ENCODE peak calls at places on chromosomes 11 and 22, in five cellular contexts. One of them, this sample, is unnamed.

GRCh38 chr22:29299136-29299900 is 7.1 kb upstream of the GAS2L1 start:
- DNase-seq in heart right ventricle: no peak
- DNase-seq in nephron progenitor cell: no peak
- DNase-seq in stimulated activated CD4-positive, alpha-beta T cell treated with anti-CD3 and anti-CD28 coated beads, TNF-alpha, amount 100 ng/mL, for 48 hours: no peak
- DNase-seq in HEK293T: no peak
- DNase-seq in this sample: no peak

GRCh38 chr11:57167125-57167839 is 14.5 kb upstream of the LRRC55 start:
- DNase-seq in heart right ventricle: no peak
- DNase-seq in nephron progenitor cell: no peak
- DNase-seq in stimulated activated CD4-positive, alpha-beta T cell treated with anti-CD3 and anti-CD28 coated beads, TNF-alpha, amount 100 ng/mL, for 48 hours: no peak
- DNase-seq in HEK293T: no peak
- DNase-seq in this sample: no peak

GRCh38 chr22:37843746-37844089 is 416 bp downstream of the ANKRD54 start:
- DNase-seq in heart right ventricle: peak; percentile 30
- DNase-seq in nephron progenitor cell: no peak
- DNase-seq in stimulated activated CD4-positive, alpha-beta T cell treated with anti-CD3 and anti-CD28 coated beads, TNF-alpha, amount 100 ng/mL, for 48 hours: no peak
- DNase-seq in HEK293T: peak; percentile 67
- DNase-seq in this sample: no peak

GRCh38 chr11:27472398-27473016 is at the start of gene LGR4:
- DNase-seq in heart right ventricle: peak; percentile 94
- DNase-seq in nephron progenitor cell: peak; percentile 90
- DNase-seq in stimulated activated CD4-positive, alpha-beta T cell treated with anti-CD3 and anti-CD28 coated beads, TNF-alpha, amount 100 ng/mL, for 48 hours: peak; percentile 51
- DNase-seq in HEK293T: peak; percentile 91
- DNase-seq in this sample: peak; percentile 96

GRCh38 chr11:103812680-103813079 is 223.8 kb upstream of the DDI1 start:
- DNase-seq in heart right ventricle: no peak
- DNase-seq in nephron progenitor cell: no peak
- DNase-seq in stimulated activated CD4-positive, alpha-beta T cell treated with anti-CD3 and anti-CD28 coated beads, TNF-alpha, amount 100 ng/mL, for 48 hours: no peak
- DNase-seq in HEK293T: no peak
- DNase-seq in this sample: no peak

GRCh38 chr11:81070948-81071347 is 1630.1 kb upstream of the TENM4 start:
- DNase-seq in heart right ventricle: no peak
- DNase-seq in nephron progenitor cell: no peak
- DNase-seq in stimulated activated CD4-positive, alpha-beta T cell treated with anti-CD3 and anti-CD28 coated beads, TNF-alpha, amount 100 ng/mL, for 48 hours: no peak
- DNase-seq in HEK293T: no peak
- DNase-seq in this sample: no peak

GRCh38 chr11:68508425-68508824 is 47.9 kb downstream of the PPP6R3 start:
- DNase-seq in heart right ventricle: no peak
- DNase-seq in nephron progenitor cell: no peak
- DNase-seq in stimulated activated CD4-positive, alpha-beta T cell treated with anti-CD3 and anti-CD28 coated beads, TNF-alpha, amount 100 ng/mL, for 48 hours: no peak
- DNase-seq in HEK293T: no peak
- DNase-seq in this sample: no peak

GRCh38 chr11:109547356-109548027 is 125.5 kb downstream of the C11orf87 start:
- DNase-seq in heart right ventricle: no peak
- DNase-seq in nephron progenitor cell: no peak
- DNase-seq in stimulated activated CD4-positive, alpha-beta T cell treated with anti-CD3 and anti-CD28 coated beads, TNF-alpha, amount 100 ng/mL, for 48 hours: no peak
- DNase-seq in HEK293T: no peak
- DNase-seq in this sample: no peak

GRCh38 chr22:19325296-19325950 is 33.9 kb upstream of the CLTCL1 start:
- DNase-seq in heart right ventricle: no peak
- DNase-seq in nephron progenitor cell: no peak
- DNase-seq in stimulated activated CD4-positive, alpha-beta T cell treated with anti-CD3 and anti-CD28 coated beads, TNF-alpha, amount 100 ng/mL, for 48 hours: no peak
- DNase-seq in HEK293T: no peak
- DNase-seq in this sample: no peak

GRCh38 chr11:118660646-118661424 is 18.6 kb downstream of the TREH start:
- DNase-seq in heart right ventricle: no peak
- DNase-seq in nephron progenitor cell: no peak
- DNase-seq in stimulated activated CD4-positive, alpha-beta T cell treated with anti-CD3 and anti-CD28 coated beads, TNF-alpha, amount 100 ng/mL, for 48 hours: no peak
- DNase-seq in HEK293T: no peak
- DNase-seq in this sample: no peak

GRCh38 chr11:48210052-48210451 is 6.6 kb upstream of the OR4B1 start:
- DNase-seq in heart right ventricle: no peak
- DNase-seq in nephron progenitor cell: no peak
- DNase-seq in stimulated activated CD4-positive, alpha-beta T cell treated with anti-CD3 and anti-CD28 coated beads, TNF-alpha, amount 100 ng/mL, for 48 hours: no peak
- DNase-seq in HEK293T: peak; percentile 11
- DNase-seq in this sample: no peak

GRCh38 chr11:3201112-3201581 is 17.5 kb downstream of the MRGPRG start:
- DNase-seq in heart right ventricle: no peak
- DNase-seq in nephron progenitor cell: no peak
- DNase-seq in stimulated activated CD4-positive, alpha-beta T cell treated with anti-CD3 and anti-CD28 coated beads, TNF-alpha, amount 100 ng/mL, for 48 hours: no peak
- DNase-seq in HEK293T: no peak
- DNase-seq in this sample: no peak

GRCh38 chr11:10076458-10077141 is 217.4 kb downstream of the SBF2 start:
- DNase-seq in heart right ventricle: peak; percentile 54
- DNase-seq in nephron progenitor cell: peak; percentile 31
- DNase-seq in stimulated activated CD4-positive, alpha-beta T cell treated with anti-CD3 and anti-CD28 coated beads, TNF-alpha, amount 100 ng/mL, for 48 hours: peak; percentile 19
- DNase-seq in HEK293T: peak; percentile 42
- DNase-seq in this sample: no peak

GRCh38 chr11:111334495-111335123 is 36.3 kb downstream of the POU2AF3 start:
- DNase-seq in heart right ventricle: no peak
- DNase-seq in nephron progenitor cell: no peak
- DNase-seq in stimulated activated CD4-positive, alpha-beta T cell treated with anti-CD3 and anti-CD28 coated beads, TNF-alpha, amount 100 ng/mL, for 48 hours: no peak
- DNase-seq in HEK293T: no peak
- DNase-seq in this sample: no peak

This sample was measured in neuronal stem cell.